ENCODE peak calls at places on chromosome 15, in nine cellular contexts. One of them, this sample, is unnamed.

GRCh38 chr15:88484781-88485246 is 17.3 kb downstream of the MRPS11 start:
- DNase-seq in stomach: no peak
- DNase-seq in H1: no peak
- DNase-seq in tibial nerve: no peak
- DNase-seq in right lobe of liver: no peak
- DNase-seq in uterus: no peak
- DNase-seq in ovary: no peak
- DNase-seq in body of pancreas: no peak
- DNase-seq in heart left ventricle: no peak
- DNase-seq in this sample: no peak

GRCh38 chr15:52294881-52295420 is 653 bp downstream of the MYO5C start:
- DNase-seq in stomach: no peak
- DNase-seq in H1: no peak
- DNase-seq in tibial nerve: no peak
- DNase-seq in right lobe of liver: no peak
- DNase-seq in uterus: no peak
- DNase-seq in ovary: no peak
- DNase-seq in body of pancreas: no peak
- DNase-seq in heart left ventricle: no peak
- DNase-seq in this sample: no peak

GRCh38 chr15:75455424-75455981 is 4.0 kb upstream of the SIN3A start:
- DNase-seq in stomach: peak
- DNase-seq in H1: no peak
- DNase-seq in tibial nerve: peak
- DNase-seq in right lobe of liver: peak
- DNase-seq in uterus: peak
- DNase-seq in ovary: peak
- DNase-seq in body of pancreas: peak
- DNase-seq in heart left ventricle: peak
- DNase-seq in this sample: peak

GRCh38 chr15:67134577-67135492 is 69.4 kb downstream of the SMAD3 start:
- DNase-seq in stomach: no peak
- DNase-seq in H1: no peak
- DNase-seq in tibial nerve: no peak
- DNase-seq in right lobe of liver: no peak
- DNase-seq in uterus: peak
- DNase-seq in ovary: no peak
- DNase-seq in body of pancreas: no peak
- DNase-seq in heart left ventricle: no peak
- DNase-seq in this sample: no peak

GRCh38 chr15:83200589-83200988 is 7.0 kb downstream of the HDGFL3 start:
- DNase-seq in stomach: no peak
- DNase-seq in H1: no peak
- DNase-seq in tibial nerve: no peak
- DNase-seq in right lobe of liver: no peak
- DNase-seq in uterus: no peak
- DNase-seq in ovary: no peak
- DNase-seq in body of pancreas: no peak
- DNase-seq in heart left ventricle: no peak
- DNase-seq in this sample: no peak

GRCh38 chr15:64523240-64523639 is 62.9 kb downstream of the ZNF609 start:
- DNase-seq in stomach: no peak
- DNase-seq in H1: no peak
- DNase-seq in tibial nerve: no peak
- DNase-seq in right lobe of liver: no peak
- DNase-seq in uterus: no peak
- DNase-seq in ovary: no peak
- DNase-seq in body of pancreas: no peak
- DNase-seq in heart left ventricle: no peak
- DNase-seq in this sample: no peak

GRCh38 chr15:93055211-93055763 is 33.7 kb downstream of the RGMA start:
- DNase-seq in stomach: no peak
- DNase-seq in H1: no peak
- DNase-seq in tibial nerve: no peak
- DNase-seq in right lobe of liver: no peak
- DNase-seq in uterus: no peak
- DNase-seq in ovary: no peak
- DNase-seq in body of pancreas: no peak
- DNase-seq in heart left ventricle: no peak
- DNase-seq in this sample: no peak

GRCh38 chr15:29822685-29823459 is 604 bp upstream of the TJP1 start:
- DNase-seq in stomach: peak
- DNase-seq in H1: no peak
- DNase-seq in tibial nerve: no peak
- DNase-seq in right lobe of liver: peak
- DNase-seq in uterus: peak
- DNase-seq in ovary: peak
- DNase-seq in body of pancreas: peak
- DNase-seq in heart left ventricle: peak
- DNase-seq in this sample: no peak

GRCh38 chr15:47862402-47862801 is 145.1 kb downstream of the SEMA6D start:
- DNase-seq in stomach: no peak
- DNase-seq in H1: no peak
- DNase-seq in tibial nerve: no peak
- DNase-seq in right lobe of liver: no peak
- DNase-seq in uterus: no peak
- DNase-seq in ovary: no peak
- DNase-seq in body of pancreas: no peak
- DNase-seq in heart left ventricle: no peak
- DNase-seq in this sample: no peak

GRCh38 chr15:74434260-74434915 is 630 bp upstream of the SEMA7A start:
- DNase-seq in stomach: no peak
- DNase-seq in H1: no peak
- DNase-seq in tibial nerve: no peak
- DNase-seq in right lobe of liver: no peak
- DNase-seq in uterus: no peak
- DNase-seq in ovary: no peak
- DNase-seq in body of pancreas: no peak
- DNase-seq in heart left ventricle: no peak
- DNase-seq in this sample: no peak

GRCh38 chr15:63203451-63204090 is 14.2 kb downstream of the RAB8B start:
- DNase-seq in stomach: no peak
- DNase-seq in H1: no peak
- DNase-seq in tibial nerve: no peak
- DNase-seq in right lobe of liver: no peak
- DNase-seq in uterus: no peak
- DNase-seq in ovary: no peak
- DNase-seq in body of pancreas: no peak
- DNase-seq in heart left ventricle: no peak
- DNase-seq in this sample: no peak

GRCh38 chr15:55775316-55775715 is 32.4 kb upstream of the PRTG start:
- DNase-seq in stomach: no peak
- DNase-seq in H1: no peak
- DNase-seq in tibial nerve: no peak
- DNase-seq in right lobe of liver: no peak
- DNase-seq in uterus: no peak
- DNase-seq in ovary: no peak
- DNase-seq in body of pancreas: no peak
- DNase-seq in heart left ventricle: no peak
- DNase-seq in this sample: no peak

GRCh38 chr15:42510258-42511009 is 15.0 kb downstream of the SNAP23 start:
- DNase-seq in stomach: no peak
- DNase-seq in H1: no peak
- DNase-seq in tibial nerve: no peak
- DNase-seq in right lobe of liver: no peak
- DNase-seq in uterus: no peak
- DNase-seq in ovary: no peak
- DNase-seq in body of pancreas: no peak
- DNase-seq in heart left ventricle: no peak
- DNase-seq in this sample: no peak
- H3K27ac ChIP-seq in stomach: no peak
- H3K27ac ChIP-seq in H1: no peak
- H3K27ac ChIP-seq in tibial nerve: no peak
- H3K27ac ChIP-seq in right lobe of liver: peak
- H3K27ac ChIP-seq in uterus: peak
- H3K27ac ChIP-seq in ovary: peak
- H3K27ac ChIP-seq in body of pancreas: no peak
- H3K27ac ChIP-seq in heart left ventricle: peak
- H3K27ac ChIP-seq in this sample: no peak

DNA sequence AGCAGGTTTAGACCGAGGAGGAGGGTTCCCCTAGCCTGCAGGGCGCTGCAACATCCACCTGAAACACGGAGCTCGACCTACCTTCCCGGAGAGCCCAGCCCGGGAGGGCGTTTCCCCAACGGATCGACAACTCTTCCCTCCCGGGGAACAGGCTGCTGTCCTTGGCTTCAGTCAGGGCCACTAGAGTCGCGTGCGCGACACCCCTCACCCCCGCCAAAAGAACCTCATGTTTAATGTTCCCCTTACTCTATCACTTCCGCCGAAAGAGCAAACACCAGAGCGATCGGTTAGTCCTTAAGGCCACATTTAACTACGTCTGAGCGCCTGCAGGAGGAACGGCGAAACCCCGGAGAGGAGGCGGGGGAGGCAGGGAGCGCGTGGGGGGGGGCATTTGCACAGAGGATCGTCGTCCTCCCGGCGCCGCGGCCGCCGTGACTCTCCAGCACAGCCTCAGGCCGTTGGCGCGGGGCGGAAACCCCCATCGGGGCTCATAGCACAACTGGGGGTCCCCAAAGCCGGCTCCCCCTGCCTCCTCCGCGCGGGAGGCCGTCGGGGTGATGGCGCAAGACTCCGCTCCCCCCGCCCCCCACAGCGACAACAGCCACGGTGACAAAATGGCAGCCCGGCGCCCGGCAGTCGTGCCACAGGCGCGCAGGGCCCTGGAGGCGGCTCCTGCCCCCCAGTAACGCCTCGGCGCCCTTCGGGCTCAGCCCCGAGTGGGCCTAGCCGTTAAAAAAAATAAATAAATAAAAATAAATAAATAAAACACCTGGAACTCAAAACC is 3.2 kb downstream of the ANP32A start:
- DNase-seq in stomach: peak
- DNase-seq in H1: no peak
- DNase-seq in tibial nerve: peak
- DNase-seq in right lobe of liver: peak
- DNase-seq in uterus: peak
- DNase-seq in ovary: peak
- DNase-seq in body of pancreas: peak
- DNase-seq in heart left ventricle: peak
- DNase-seq in this sample: peak
- TF ChIP-seq POLR2A in stomach: no peak
- TF ChIP-seq POLR2A in H1: peak
- TF ChIP-seq POLR2A in tibial nerve: peak
- TF ChIP-seq POLR2A in right lobe of liver: no peak
- TF ChIP-seq POLR2A in uterus: no peak
- TF ChIP-seq POLR2A in ovary: no peak
- TF ChIP-seq POLR2A in body of pancreas: peak
- TF ChIP-seq POLR2A in heart left ventricle: no peak
- TF ChIP-seq POLR2A in this sample: no peak

DNA sequence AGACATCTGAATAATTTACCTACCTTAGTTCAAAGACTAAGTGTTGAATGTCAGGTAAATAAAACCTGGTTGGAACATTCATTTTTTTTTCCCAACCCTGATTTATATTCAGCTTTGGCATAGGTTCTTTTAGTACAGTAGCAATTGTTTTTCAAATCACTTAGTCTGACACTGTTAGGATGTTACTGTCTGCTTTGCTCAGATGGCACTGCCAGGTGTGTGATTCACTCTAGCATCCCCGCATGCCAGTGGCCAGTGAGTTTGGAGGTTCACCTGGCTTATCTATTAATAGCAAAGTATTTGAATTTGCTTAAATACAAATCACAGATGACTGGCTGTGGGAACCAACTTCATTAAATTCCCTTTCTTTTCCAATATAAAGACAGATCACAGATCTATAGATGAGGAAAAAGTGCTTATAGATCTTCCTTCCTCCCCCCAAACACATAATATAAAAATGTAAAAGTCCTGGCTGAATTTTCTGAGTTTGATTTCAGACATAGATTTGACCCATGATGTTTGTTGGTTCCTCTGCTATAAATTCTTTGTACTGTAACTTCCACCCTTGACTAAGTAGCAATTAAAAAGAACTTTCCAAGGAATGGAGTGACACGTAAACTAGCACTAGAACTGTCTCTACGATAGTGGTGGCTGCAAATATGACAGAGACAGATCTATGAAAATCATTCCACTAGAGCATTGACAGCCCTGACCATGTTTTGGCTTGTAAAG is 3.9 kb downstream of the THBS1 start:
- DNase-seq in stomach: no peak
- DNase-seq in H1: no peak
- DNase-seq in tibial nerve: no peak
- DNase-seq in right lobe of liver: no peak
- DNase-seq in uterus: no peak
- DNase-seq in ovary: no peak
- DNase-seq in body of pancreas: no peak
- DNase-seq in heart left ventricle: no peak
- DNase-seq in this sample: no peak
- H3K27ac ChIP-seq in stomach: no peak
- H3K27ac ChIP-seq in H1: no peak
- H3K27ac ChIP-seq in tibial nerve: no peak
- H3K27ac ChIP-seq in right lobe of liver: no peak
- H3K27ac ChIP-seq in uterus: peak
- H3K27ac ChIP-seq in ovary: no peak
- H3K27ac ChIP-seq in body of pancreas: no peak
- H3K27ac ChIP-seq in heart left ventricle: no peak
- H3K27ac ChIP-seq in this sample: peak

GRCh38 chr15:40160689-40161688 is at the start of gene BUB1B:
- DNase-seq in stomach: peak
- DNase-seq in H1: peak
- DNase-seq in tibial nerve: peak
- DNase-seq in right lobe of liver: peak
- DNase-seq in uterus: peak
- DNase-seq in ovary: peak
- DNase-seq in body of pancreas: peak
- DNase-seq in heart left ventricle: peak
- DNase-seq in this sample: peak
- TF ChIP-seq POLR2A in stomach: no peak
- TF ChIP-seq POLR2A in H1: peak
- TF ChIP-seq POLR2A in tibial nerve: no peak
- TF ChIP-seq POLR2A in right lobe of liver: no peak
- TF ChIP-seq POLR2A in uterus: no peak
- TF ChIP-seq POLR2A in ovary: no peak
- TF ChIP-seq POLR2A in body of pancreas: no peak
- TF ChIP-seq POLR2A in heart left ventricle: no peak
- TF ChIP-seq POLR2A in this sample: no peak

DNA sequence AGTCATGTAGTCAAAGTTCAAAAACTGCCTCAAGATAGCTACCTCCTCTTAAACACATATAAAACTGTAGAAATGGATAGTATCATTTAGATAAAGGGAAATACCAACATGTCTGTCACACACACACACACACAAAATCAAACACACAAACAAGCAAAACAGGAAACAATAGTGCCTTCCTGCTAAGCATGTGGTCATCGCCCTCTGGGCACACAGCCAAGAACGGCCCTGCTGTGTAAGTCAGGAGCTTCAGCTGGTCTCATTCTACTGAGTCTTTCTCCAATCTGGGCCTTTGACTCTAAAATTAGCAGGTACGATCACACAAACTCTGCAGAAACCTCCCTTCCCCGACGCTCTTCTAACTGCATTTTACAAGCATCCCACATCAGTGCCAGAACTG is 272.2 kb upstream of the CHRNA7 start:
- DNase-seq in stomach: peak
- DNase-seq in H1: no peak
- DNase-seq in tibial nerve: peak
- DNase-seq in right lobe of liver: peak
- DNase-seq in uterus: no peak
- DNase-seq in ovary: no peak
- DNase-seq in body of pancreas: peak
- DNase-seq in heart left ventricle: peak
- DNase-seq in this sample: no peak
- H3K27ac ChIP-seq in stomach: no peak
- H3K27ac ChIP-seq in H1: no peak
- H3K27ac ChIP-seq in tibial nerve: no peak
- H3K27ac ChIP-seq in right lobe of liver: no peak
- H3K27ac ChIP-seq in uterus: no peak
- H3K27ac ChIP-seq in ovary: no peak
- H3K27ac ChIP-seq in body of pancreas: no peak
- H3K27ac ChIP-seq in heart left ventricle: no peak
- H3K27ac ChIP-seq in this sample: no peak

GRCh38 chr15:68818088-68818670 is 2.5 kb downstream of the ANP32A start:
- DNase-seq in stomach: peak
- DNase-seq in H1: no peak
- DNase-seq in tibial nerve: peak
- DNase-seq in right lobe of liver: peak
- DNase-seq in uterus: peak
- DNase-seq in ovary: peak
- DNase-seq in body of pancreas: peak
- DNase-seq in heart left ventricle: peak
- DNase-seq in this sample: no peak
- TF ChIP-seq POLR2A in stomach: no peak
- TF ChIP-seq POLR2A in H1: peak
- TF ChIP-seq POLR2A in tibial nerve: no peak
- TF ChIP-seq POLR2A in right lobe of liver: no peak
- TF ChIP-seq POLR2A in uterus: no peak
- TF ChIP-seq POLR2A in ovary: peak
- TF ChIP-seq POLR2A in body of pancreas: no peak
- TF ChIP-seq POLR2A in heart left ventricle: no peak
- TF ChIP-seq POLR2A in this sample: no peak

This sample was measured in esophagus squamous epithelium.